ENCODE peak calls at places on chromosomes 1 and 21, in four cellular contexts. X is transverse colon, G is heart right ventricle, L is ovary. E is an unnamed sample.
A peak's percentile ranks its signal among the peaks of the same experiment; 100 is the strongest.

GRCh38 chr1:224080082-224080774 is 33.7 kb upstream of the FBXO28 start:
- DNase-seq in G (no peak), L (no peak), X (no peak), E (no peak)

GRCh38 chr1:209863766-209864485 is 36.2 kb downstream of the UTP25 start:
- DNase-seq in L (no peak), G (no peak), X (no peak), E (no peak)

GRCh38 chr1:77889240-77889637 is 815 bp downstream of the NEXN start:
- DNase-seq in G (no peak), L (no peak), X (no peak), E (no peak)

GRCh38 chr21:31952828-31953227 is 80.0 kb downstream of the HUNK start:
- DNase-seq in L (no peak), X (no peak), G (no peak), E (no peak)

GRCh38 chr1:98027044-98027443 is 106.2 kb upstream of the DPYD start:
- DNase-seq in L (no peak), G (no peak), X (no peak), E (no peak)

GRCh38 chr1:207002731-207003146 is 29.8 kb downstream of the C1orf116 start:
- DNase-seq in G (no peak), L (no peak), X (no peak), E (no peak)

GRCh38 chr1:226309398-226310122 is 596 bp upstream of the LIN9 start:
- DNase-seq in L (no peak), G (peak; percentile 40), X (no peak), E (no peak)

GRCh38 chr1:235411489-235412486 is 44.6 kb downstream of the TBCE start:
- DNase-seq in L (no peak), X (peak; percentile 55), G (no peak), E (no peak)

GRCh38 chr1:213464786-213465460 is 413.9 kb downstream of the RPS6KC1 start:
- DNase-seq in X (no peak), G (no peak), L (no peak), E (no peak)

GRCh38 chr1:2288308-2288707 is 60.2 kb downstream of the SKI start:
- DNase-seq in L (no peak), G (no peak), X (no peak), E (no peak)

GRCh38 chr1:51435902-51436301 is 83.2 kb downstream of the EPS15 start:
- DNase-seq in X (no peak), L (no peak), G (no peak), E (no peak)

GRCh38 chr1:11596295-11596694 is 57.9 kb downstream of the FBXO2 start:
- DNase-seq in G (no peak), X (no peak), L (no peak), E (no peak)

GRCh38 chr1:11594625-11595024 is 59.6 kb downstream of the FBXO2 start:
- DNase-seq in G (no peak), X (no peak), L (no peak), E (no peak)

GRCh38 chr1:11595287-11595686 is 58.9 kb downstream of the FBXO2 start:
- DNase-seq in L (no peak), G (no peak), X (no peak), E (no peak)

GRCh38 chr1:11592752-11593151 is 61.5 kb downstream of the FBXO2 start:
- DNase-seq in X (no peak), L (no peak), G (no peak), E (no peak)

GRCh38 chr1:11594222-11594621 is 60.0 kb downstream of the FBXO2 start:
- DNase-seq in X (no peak), G (no peak), L (no peak), E (no peak)
- TF ChIP-seq CTCF in X (no peak), G (peak; percentile 8), L (no peak), E (no peak)

GRCh38 chr1:178464141-178464540 is 32.6 kb downstream of the CLEC20A start:
- DNase-seq in X (no peak), L (no peak), G (no peak), E (no peak)

GRCh38 chr1:178461104-178461503 is 35.7 kb downstream of the CLEC20A start:
- DNase-seq in G (no peak), L (no peak), X (no peak), E (no peak)

GRCh38 chr1:178461676-178462075 is 35.1 kb downstream of the CLEC20A start:
- DNase-seq in X (no peak), G (no peak), L (no peak), E (no peak)

GRCh38 chr1:178456472-178456871 is 40.3 kb downstream of the CLEC20A start:
- DNase-seq in X (no peak), L (no peak), G (no peak), E (no peak)

GRCh38 chr1:178458203-178458602 is 38.6 kb downstream of the CLEC20A start:
- DNase-seq in L (no peak), G (no peak), X (no peak), E (no peak)
- TF ChIP-seq CTCF in L (no peak), G (no peak), X (no peak), E (no peak)

DNA sequence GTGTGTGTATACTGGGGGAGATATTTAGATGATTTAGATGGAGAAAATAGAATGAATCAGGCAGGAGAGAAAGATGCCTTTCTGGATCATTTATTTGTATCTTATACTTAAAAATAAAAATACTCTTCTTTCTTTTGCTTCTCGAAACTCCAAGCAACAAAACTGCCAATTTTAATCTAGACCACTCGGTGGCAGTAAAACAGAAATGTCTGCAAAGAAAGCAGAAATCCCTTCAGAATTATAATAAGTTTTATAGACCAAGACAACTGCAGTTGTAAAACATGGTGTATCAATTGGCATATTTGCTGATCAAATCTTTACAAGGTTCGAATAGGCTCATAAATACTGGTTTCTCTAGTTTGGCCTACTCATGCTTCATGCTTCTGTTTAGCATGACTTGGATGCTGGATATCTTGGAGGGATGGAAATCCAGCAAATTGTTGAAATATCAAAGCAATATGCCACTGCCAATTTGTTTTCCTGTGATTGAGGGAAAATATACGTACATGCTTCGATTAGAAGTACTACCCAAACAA is 15.1 kb upstream of the C1orf87 start:
- DNase-seq in X (no peak), G (no peak), L (no peak), E (no peak)
- TF ChIP-seq CTCF in X (no peak), G (no peak), L (no peak), E (no peak)

GRCh38 chr1:27609210-27609555 is 5.2 kb upstream of the AHDC1 start:
- DNase-seq in G (no peak), L (no peak), X (no peak), E (no peak)
- TF ChIP-seq CTCF in G (no peak), L (no peak), X (no peak), E (no peak)